ENCODE peak calls at places on chromosomes 4 and X, in four cellular contexts. O, U, Q and T are unnamed samples.

GRCh38 chr4:90071289-90072235 is 55.6 kb upstream of the CCSER1 start:
- DNase-seq in O (no peak), U (no peak), Q (no peak), T (no peak)

GRCh38 chr4:12852338-12853307 is 631.5 kb downstream of the RAB28 start:
- DNase-seq in O (peak), U (peak), Q (peak), T (no peak)

GRCh38 chr4:90951037-90951436 is 823.8 kb downstream of the CCSER1 start:
- DNase-seq in O (no peak), U (no peak), Q (no peak), T (no peak)

GRCh38 chr4:128060130-128060619 is 937 bp upstream of the LARP1B start:
- DNase-seq in O (no peak), U (no peak), Q (no peak), T (no peak)

GRCh38 chr4:84967292-84967651 is 782 bp upstream of the WDFY3 start:
- DNase-seq in O (no peak), U (peak), Q (no peak), T (no peak)

GRCh38 chrX:2485789-2486345 is 14.9 kb downstream of the DHRSX start:
- DNase-seq in O (no peak), U (no peak), Q (no peak), T (no peak)

GRCh38 chr4:181143241-181143854 is 1099.9 kb upstream of the TENM3 start:
- DNase-seq in O (peak), U (peak), Q (peak), T (peak)

GRCh38 chr4:22071749-22072148 is 123.2 kb upstream of the KCNIP4 start:
- DNase-seq in O (no peak), U (no peak), Q (no peak), T (no peak)

GRCh38 chr4:145279122-145279960 is 99.0 kb upstream of the OTUD4 start:
- DNase-seq in O (no peak), U (no peak), Q (peak), T (no peak)

GRCh38 chrX:56968980-56969379 is 26.4 kb downstream of the SPIN3 start:
- DNase-seq in O (no peak), U (no peak), Q (no peak), T (no peak)

GRCh38 chrX:2935364-2935748 is 6.2 kb upstream of the ARSD start:
- DNase-seq in O (no peak), U (no peak), Q (no peak), T (no peak)

GRCh38 chr4:79237836-79238235 is 88.0 kb downstream of the NAA11 start:
- DNase-seq in O (no peak), U (no peak), Q (peak), T (no peak)

GRCh38 chrX:1581132-1581531 is 10.3 kb upstream of the AKAP17A start:
- DNase-seq in O (peak), U (peak), Q (peak), T (no peak)

GRCh38 chr4:153594208-153594607 is 89.9 kb upstream of the TLR2 start:
- DNase-seq in O (no peak), U (no peak), Q (no peak), T (no peak)

GRCh38 chr4:94344457-94344856 is 1.8 kb upstream of the HPGDS start:
- DNase-seq in O (no peak), U (no peak), Q (no peak), T (no peak)

GRCh38 chr4:175469519-175469918 is 342.5 kb downstream of the GPM6A start:
- DNase-seq in O (no peak), U (no peak), Q (no peak), T (no peak)

GRCh38 chrX:67724359-67725110 is 180.7 kb downstream of the AR start:
- DNase-seq in O (no peak), U (peak), Q (peak), T (no peak)

GRCh38 chrX:105636667-105637066 is 185.7 kb upstream of the NRK start:
- DNase-seq in O (no peak), U (no peak), Q (no peak), T (no peak)

GRCh38 chr4:139440971-139441370 is 12.9 kb upstream of the RAB33B start:
- DNase-seq in O (no peak), U (no peak), Q (no peak), T (no peak)

GRCh38 chr4:30770049-30770549 is 49.9 kb downstream of the PCDH7 start:
- DNase-seq in O (no peak), U (no peak), Q (no peak), T (no peak)

GRCh38 chr4:78656968-78657445 is 105.4 kb downstream of the ANXA3 start:
- DNase-seq in O (no peak), U (peak), Q (no peak), T (no peak)